ENCODE peak calls at places on chromosomes 3 and 15, in eight cellular contexts. V is activated T-cell treated with anti-CD3 and anti-CD28 coated beads for 1 hour; B is Right ventricle myocardium inferior; H is NCI-H345; C is GM12864; L is islet precursor cell; Y is activated T-helper 1 cell treated with anti-CD3 and anti-CD28 coated beads, Interleukin-2, amount 50 U/mL, for 16 hours; Z is activated CD4-positive, alpha-beta T cell treated with anti-CD3 and anti-CD28 coated beads for 24 hours. J is an unnamed sample.

GRCh38 chr3:15634671-15635661 is 33.4 kb downstream of the BTD start:
- DNase-seq in L (no peak), B (no peak), C (no peak), H (no peak), Z (no peak), Y (no peak), V (no peak), J (no peak)

GRCh38 chr15:34701536-34701935 is 53.3 kb downstream of the GJD2 start:
- DNase-seq in B (no peak), Z (no peak), H (no peak), C (no peak), V (no peak), L (no peak), Y (no peak), J (no peak)

GRCh38 chr15:82710208-82710555 is 507 bp upstream of the AP3B2 start:
- DNase-seq in Y (no peak), H (no peak), B (no peak), Z (no peak), V (no peak), L (no peak), C (no peak), J (no peak)

GRCh38 chr3:149581248-149581647 is 76.6 kb downstream of the WWTR1 start:
- DNase-seq in H (no peak), B (no peak), L (no peak), V (no peak), Z (no peak), C (no peak), Y (no peak), J (no peak)

GRCh38 chr3:193378706-193379105 is at the start of gene ATP13A5:
- DNase-seq in Y (no peak), V (no peak), C (no peak), H (no peak), B (no peak), L (no peak), Z (no peak), J (no peak)

GRCh38 chr3:197027151-197027895 is 2.3 kb downstream of the MELTF start:
- DNase-seq in C (no peak), H (no peak), L (peak; percentile 87), Y (no peak), Z (no peak), V (no peak), B (no peak), J (peak; percentile 52)

GRCh38 chr3:59877679-59878427 is 828.0 kb upstream of the CFAP20DC start:
- DNase-seq in L (no peak), B (no peak), V (no peak), Y (no peak), H (no peak), C (no peak), Z (no peak), J (no peak)

GRCh38 chr15:45148076-45149059 is 18.6 kb downstream of the DUOX1 start:
- DNase-seq in Z (no peak), Y (no peak), B (no peak), V (no peak), H (no peak), L (no peak), C (no peak), J (no peak)

GRCh38 chr3:180319461-180319860 is 282.5 kb upstream of the TTC14 start:
- DNase-seq in H (no peak), C (no peak), Y (no peak), Z (no peak), V (no peak), B (no peak), L (no peak), J (no peak)